ENCODE peak calls at places on chromosomes 12 and 14, in six cellular contexts. P is cardiac muscle cell, F is Peyer's patch, O is cardiac fibroblast, L is HCT116, V is ovary. U is an unnamed sample.

GRCh38 chr12:106431839-106432411 is 74.4 kb downstream of the POLR3B start:
- DNase-seq in L (no peak), F (no peak), P (no peak), O (no peak), V (no peak), U (no peak)

GRCh38 chr12:103801709-103802585 is 39.1 kb downstream of the NT5DC3 start:
- DNase-seq in L (peak), O (peak), F (no peak), P (no peak), V (no peak), U (no peak)

GRCh38 chr14:105045710-105046326 is 19.4 kb downstream of the GPR132 start:
- DNase-seq in F (peak), V (peak), P (peak), L (peak), O (peak), U (peak)

GRCh38 chr14:96095581-96096476 is 56.7 kb downstream of the C14orf132 start:
- DNase-seq in V (no peak), O (peak), L (no peak), F (peak), P (no peak), U (no peak)

GRCh38 chr12:90333939-90334338 is 621.0 kb downstream of the CCER1 start:
- DNase-seq in F (no peak), L (no peak), P (no peak), V (no peak), O (peak), U (no peak)

GRCh38 chr14:92493024-92493423 is 20.6 kb upstream of the RIN3 start:
- DNase-seq in F (no peak), O (no peak), P (no peak), V (no peak), L (no peak), U (peak)

GRCh38 chr12:71233083-71233482 is 75.3 kb upstream of the TSPAN8 start:
- DNase-seq in O (no peak), F (no peak), P (no peak), L (no peak), V (no peak), U (no peak)

GRCh38 chr12:513446-513845 is 53.7 kb downstream of the B4GALNT3 start:
- DNase-seq in F (no peak), V (no peak), P (no peak), L (no peak), O (no peak), U (no peak)

GRCh38 chr12:118102070-118102469 is 1.7 kb downstream of the VSIG10 start:
- DNase-seq in P (no peak), V (no peak), F (no peak), O (no peak), L (peak), U (no peak)

GRCh38 chr12:122726056-122726558 is 4.5 kb downstream of the HCAR1 start:
- DNase-seq in P (no peak), O (no peak), L (peak), V (no peak), F (no peak), U (peak)

GRCh38 chr14:42779024-42779423 is 1172.3 kb downstream of the LRFN5 start:
- DNase-seq in P (no peak), O (peak), L (no peak), V (no peak), F (no peak), U (no peak)

GRCh38 chr12:131082795-131083194 is 129.1 kb downstream of the ADGRD1 start:
- DNase-seq in L (no peak), O (no peak), P (no peak), F (no peak), V (no peak), U (no peak)

GRCh38 chr14:99179946-99180345 is 92.1 kb downstream of the BCL11B start:
- DNase-seq in P (no peak), V (no peak), F (no peak), L (no peak), O (no peak), U (no peak)

GRCh38 chr14:92626041-92626440 is 112.5 kb downstream of the RIN3 start:
- DNase-seq in O (no peak), V (no peak), L (no peak), P (no peak), F (no peak), U (no peak)

GRCh38 chr14:69715725-69716482 is 51.0 kb upstream of the SRSF5 start:
- DNase-seq in P (peak), L (no peak), F (no peak), O (peak), V (peak), U (no peak)

GRCh38 chr12:56414401-56414800 is 34.8 kb downstream of the TIMELESS start:
- DNase-seq in L (no peak), F (no peak), V (no peak), P (no peak), O (no peak), U (no peak)

GRCh38 chr12:23423097-23423687 is 526.3 kb downstream of the SOX5 start:
- DNase-seq in P (no peak), L (no peak), V (no peak), O (no peak), F (no peak), U (no peak)

GRCh38 chr12:63876980-63877379 is 32.5 kb downstream of the SRGAP1 start:
- DNase-seq in V (no peak), F (no peak), O (no peak), L (no peak), P (no peak), U (no peak)

GRCh38 chr12:29517265-29517664 is 19.8 kb upstream of the OVCH1 start:
- DNase-seq in F (no peak), V (no peak), L (no peak), O (no peak), P (no peak), U (no peak)

GRCh38 chr12:12221560-12221959 is 45.3 kb downstream of the LRP6 start:
- DNase-seq in F (no peak), O (no peak), P (no peak), L (no peak), V (no peak), U (no peak)

GRCh38 chr12:119679081-119679480 is 11.1 kb downstream of the PRKAB1 start:
- DNase-seq in O (no peak), F (no peak), L (no peak), P (no peak), V (no peak), U (no peak)

GRCh38 chr12:30515351-30515750 is 180.3 kb downstream of the IPO8 start:
- DNase-seq in P (peak), V (no peak), F (no peak), L (peak), O (peak), U (no peak)

GRCh38 chr12:49967042-49967776 is 5.5 kb downstream of the AQP5 start:
- DNase-seq in L (peak), F (peak), O (peak), V (peak), P (peak), U (peak)

GRCh38 chr14:93980464-93981201 is 4.3 kb upstream of the ASB2 start:
- DNase-seq in O (peak), P (no peak), F (no peak), L (no peak), V (peak), U (no peak)

GRCh38 chr12:103865151-103865730 is 24.2 kb upstream of the NT5DC3 start:
- DNase-seq in O (no peak), F (no peak), P (no peak), V (no peak), L (no peak), U (no peak)

GRCh38 chr12:15854916-15855315 is 27.3 kb upstream of the STRAP start:
- DNase-seq in V (no peak), F (no peak), O (no peak), L (no peak), P (no peak), U (no peak)

GRCh38 chr12:64679487-64679983 is 69.2 kb downstream of the RASSF3 start:
- DNase-seq in V (peak), F (peak), O (peak), P (no peak), L (peak), U (peak)

GRCh38 chr12:95385246-95385645 is 88.7 kb upstream of the METAP2 start:
- DNase-seq in O (peak), F (no peak), P (no peak), V (peak), L (no peak), U (no peak)

DNA sequence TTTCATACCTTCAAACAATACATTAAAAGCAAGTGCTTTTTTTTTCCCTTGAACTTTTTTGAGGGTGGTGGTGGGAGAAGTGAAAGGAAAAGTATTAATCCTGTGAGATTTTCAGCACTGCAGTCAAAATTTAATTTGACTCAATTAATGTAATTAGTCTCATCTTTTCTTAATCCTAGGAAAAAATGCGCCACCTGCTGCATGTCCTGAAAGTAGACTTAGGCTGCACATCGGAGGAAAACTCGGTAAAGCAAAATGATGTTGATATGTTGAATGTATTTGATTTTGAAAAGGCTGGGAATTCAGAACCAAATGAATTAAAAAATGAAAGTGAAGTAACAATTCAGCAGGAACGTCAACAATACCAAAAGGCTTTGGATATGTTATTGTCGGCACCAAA is 52.2 kb downstream of the SPATA7 start:
- DNase-seq in L (no peak), F (no peak), V (no peak), P (no peak), O (peak), U (no peak)
- TF ChIP-seq CTCF in L (peak), F (peak), V (no peak), P (no peak), O (peak), U (no peak)

GRCh38 chr14:73731111-73731510 is 16.9 kb upstream of the PNMA1 start:
- DNase-seq in P (no peak), V (peak), O (no peak), L (no peak), F (no peak), U (no peak)

GRCh38 chr14:73728106-73729014 is 14.2 kb upstream of the PNMA1 start:
- DNase-seq in O (peak), L (peak), P (peak), F (peak), V (peak), U (peak)

GRCh38 chr14:73727181-73727580 is 13.0 kb upstream of the PNMA1 start:
- DNase-seq in P (no peak), V (peak), L (no peak), F (no peak), O (no peak), U (no peak)

GRCh38 chr14:73729556-73730265 is 15.5 kb upstream of the PNMA1 start:
- DNase-seq in O (no peak), P (no peak), V (peak), L (no peak), F (peak), U (no peak)

DNA sequence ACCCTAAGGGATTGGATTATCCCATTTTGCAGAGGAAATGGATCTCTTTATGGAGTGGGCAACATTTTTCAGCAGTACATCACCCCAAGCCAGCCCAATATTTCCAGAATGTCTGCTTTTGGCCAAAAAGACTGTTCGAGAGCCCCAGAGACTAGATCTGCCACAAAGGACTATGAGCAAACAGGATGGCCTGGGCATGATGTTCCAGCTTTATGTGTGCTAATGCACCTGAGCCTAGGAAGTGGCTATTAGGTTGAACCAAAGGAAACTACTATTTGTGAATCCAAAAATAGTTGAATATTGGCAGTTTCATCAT is 14.8 kb upstream of the PNMA1 start:
- DNase-seq in P (no peak), O (no peak), L (no peak), V (no peak), F (peak), U (no peak)
- TF ChIP-seq CTCF in P (no peak), O (no peak), L (peak), V (no peak), F (no peak), U (peak)

GRCh38 chr12:6644903-6645302 is 2.3 kb downstream of the ACRBP start:
- DNase-seq in P (peak), O (no peak), L (no peak), F (no peak), V (no peak), U (no peak)
- TF ChIP-seq CTCF in P (peak), O (no peak), L (no peak), F (peak), V (no peak), U (no peak)

DNA sequence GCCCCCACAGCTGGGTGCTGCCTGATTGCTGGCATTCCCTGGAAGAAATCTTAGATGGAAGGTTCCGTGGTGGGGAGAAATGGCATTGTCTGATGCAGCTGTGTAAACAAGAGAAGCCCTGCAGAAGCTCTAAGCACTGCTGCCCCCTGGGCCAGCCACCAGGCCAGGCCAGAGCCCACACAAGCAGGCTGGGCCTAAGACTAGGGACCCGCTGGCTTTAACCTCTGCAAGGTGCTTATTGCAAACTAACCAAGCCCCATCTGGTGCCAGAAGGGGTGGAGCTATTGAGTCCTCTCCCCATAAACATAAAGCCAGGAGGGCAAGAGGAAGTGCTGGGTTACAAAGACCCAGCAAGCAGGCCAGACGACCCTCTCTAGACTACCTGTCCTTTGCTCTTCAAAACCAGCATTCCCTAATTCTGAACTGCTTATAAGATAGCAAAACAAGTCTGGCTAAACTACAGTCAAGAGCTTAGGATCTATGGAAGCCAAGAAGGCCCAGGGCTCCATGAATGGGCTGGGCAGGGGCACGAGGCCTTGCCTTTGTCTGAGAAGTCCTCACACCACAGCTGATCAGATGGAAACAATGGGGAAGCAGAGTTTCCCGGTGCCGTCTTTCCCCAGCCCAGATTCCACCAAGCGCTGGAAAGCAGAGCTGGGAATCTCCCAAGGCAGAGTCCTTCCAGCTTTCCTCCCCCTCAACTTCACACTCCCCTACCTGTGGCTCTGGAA is 28.8 kb downstream of the P2RX4 start:
- DNase-seq in L (no peak), V (no peak), O (no peak), F (no peak), P (no peak), U (no peak)
- TF ChIP-seq CTCF in L (no peak), V (no peak), O (no peak), F (no peak), P (no peak), U (no peak)

GRCh38 chr12:3651585-3652424 is 101.1 kb downstream of the CRACR2A start:
- DNase-seq in V (no peak), L (no peak), P (no peak), O (no peak), F (no peak), U (no peak)

GRCh38 chr12:3656946-3657622 is 95.8 kb downstream of the CRACR2A start:
- DNase-seq in V (no peak), F (no peak), P (no peak), O (no peak), L (no peak), U (no peak)

GRCh38 chr12:3661028-3661427 is 91.9 kb downstream of the CRACR2A start:
- DNase-seq in L (peak), V (no peak), F (no peak), O (no peak), P (no peak), U (no peak)

GRCh38 chr12:3658327-3659163 is 94.4 kb downstream of the CRACR2A start:
- DNase-seq in P (peak), F (no peak), L (no peak), O (peak), V (peak), U (no peak)

GRCh38 chr12:3655331-3655900 is 97.5 kb downstream of the CRACR2A start:
- DNase-seq in V (no peak), F (no peak), L (no peak), O (peak), P (peak), U (no peak)
- TF ChIP-seq CTCF in V (no peak), F (peak), L (peak), O (peak), P (peak), U (peak)

GRCh38 chr12:113104953-113105510 is 30.5 kb downstream of the RASAL1 start:
- DNase-seq in O (no peak), V (no peak), P (no peak), F (no peak), L (no peak), U (no peak)

GRCh38 chr12:113108308-113108707 is 27.3 kb downstream of the RASAL1 start:
- DNase-seq in F (no peak), V (no peak), P (no peak), O (no peak), L (no peak), U (no peak)

GRCh38 chr12:113103756-113104450 is 31.7 kb downstream of the RASAL1 start:
- DNase-seq in V (no peak), L (no peak), P (peak), F (peak), O (no peak), U (no peak)

GRCh38 chr12:113105606-113106271 is 29.8 kb downstream of the RASAL1 start:
- DNase-seq in F (no peak), O (no peak), V (no peak), P (no peak), L (no peak), U (no peak)

DNA sequence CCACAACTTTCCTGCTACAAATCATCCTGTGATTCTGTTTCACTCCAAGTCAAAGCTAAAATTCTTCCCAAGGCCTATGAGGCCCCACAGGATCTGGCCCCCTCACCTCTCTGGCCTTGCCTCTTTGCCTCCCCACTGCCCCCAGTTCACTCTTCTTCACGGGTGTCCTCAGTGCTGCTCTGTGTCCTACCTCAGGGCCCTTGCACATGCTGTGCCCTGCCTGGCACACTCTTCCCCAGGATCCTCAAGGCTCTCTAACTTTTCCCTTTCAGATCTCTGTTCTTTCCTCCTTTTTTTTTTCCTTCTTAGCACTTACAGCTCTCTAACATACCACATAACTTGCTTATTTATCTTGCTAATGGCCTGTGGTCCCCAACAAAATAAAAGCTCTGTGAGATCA is 29.2 kb downstream of the RASAL1 start:
- DNase-seq in V (no peak), F (no peak), L (no peak), P (no peak), O (no peak), U (no peak)
- TF ChIP-seq CTCF in V (no peak), F (no peak), L (no peak), P (no peak), O (no peak), U (no peak)

U was measured in CD14-positive monocyte.